ENCODE peak calls at places on chromosomes 3 and 15, in nine cellular contexts. One of them, this sample, is unnamed.

GRCh38 chr15:60399931-60400330 is 2.1 kb upstream of the ANXA2 start:
- DNase-seq in lower leg skin: no peak
- DNase-seq in Jurkat, Clone E6-1: no peak
- DNase-seq in tibial nerve: no peak
- DNase-seq in CD4-positive, CD25-positive, alpha-beta regulatory T cell: no peak
- DNase-seq in Peyer's patch: no peak
- DNase-seq in small intestine: no peak
- DNase-seq in upper lobe of right lung: no peak
- DNase-seq in CD8-positive, alpha-beta memory T cell: no peak
- DNase-seq in this sample: no peak

GRCh38 chr3:183161552-183162345 is 785 bp downstream of the LAMP3 start:
- DNase-seq in lower leg skin: no peak
- DNase-seq in Jurkat, Clone E6-1: no peak
- DNase-seq in tibial nerve: no peak
- DNase-seq in CD4-positive, CD25-positive, alpha-beta regulatory T cell: peak
- DNase-seq in Peyer's patch: peak
- DNase-seq in small intestine: no peak
- DNase-seq in upper lobe of right lung: no peak
- DNase-seq in CD8-positive, alpha-beta memory T cell: peak
- DNase-seq in this sample: no peak

GRCh38 chr15:78620839-78621421 is at the start of gene CHRNA3:
- DNase-seq in lower leg skin: peak
- DNase-seq in Jurkat, Clone E6-1: no peak
- DNase-seq in tibial nerve: no peak
- DNase-seq in CD4-positive, CD25-positive, alpha-beta regulatory T cell: no peak
- DNase-seq in Peyer's patch: no peak
- DNase-seq in small intestine: no peak
- DNase-seq in upper lobe of right lung: peak
- DNase-seq in CD8-positive, alpha-beta memory T cell: no peak
- DNase-seq in this sample: no peak

GRCh38 chr3:129596194-129597086 is 10.0 kb downstream of the PLXND1 start:
- DNase-seq in lower leg skin: peak
- DNase-seq in Jurkat, Clone E6-1: peak
- DNase-seq in tibial nerve: peak
- DNase-seq in CD4-positive, CD25-positive, alpha-beta regulatory T cell: no peak
- DNase-seq in Peyer's patch: peak
- DNase-seq in small intestine: no peak
- DNase-seq in upper lobe of right lung: peak
- DNase-seq in CD8-positive, alpha-beta memory T cell: no peak
- DNase-seq in this sample: no peak

GRCh38 chr3:44518782-44519156 is 36.2 kb upstream of the ZKSCAN7 start:
- DNase-seq in lower leg skin: no peak
- DNase-seq in Jurkat, Clone E6-1: no peak
- DNase-seq in tibial nerve: no peak
- DNase-seq in CD4-positive, CD25-positive, alpha-beta regulatory T cell: no peak
- DNase-seq in Peyer's patch: no peak
- DNase-seq in small intestine: no peak
- DNase-seq in upper lobe of right lung: no peak
- DNase-seq in CD8-positive, alpha-beta memory T cell: no peak
- DNase-seq in this sample: no peak

GRCh38 chr3:64395490-64395889 is 170.2 kb upstream of the PRICKLE2 start:
- DNase-seq in lower leg skin: no peak
- DNase-seq in Jurkat, Clone E6-1: no peak
- DNase-seq in tibial nerve: no peak
- DNase-seq in CD4-positive, CD25-positive, alpha-beta regulatory T cell: no peak
- DNase-seq in Peyer's patch: no peak
- DNase-seq in small intestine: no peak
- DNase-seq in upper lobe of right lung: no peak
- DNase-seq in CD8-positive, alpha-beta memory T cell: no peak
- DNase-seq in this sample: no peak

GRCh38 chr3:105553851-105554250 is 187.1 kb downstream of the ALCAM start:
- DNase-seq in lower leg skin: no peak
- DNase-seq in Jurkat, Clone E6-1: no peak
- DNase-seq in tibial nerve: no peak
- DNase-seq in CD4-positive, CD25-positive, alpha-beta regulatory T cell: no peak
- DNase-seq in Peyer's patch: no peak
- DNase-seq in small intestine: no peak
- DNase-seq in upper lobe of right lung: no peak
- DNase-seq in CD8-positive, alpha-beta memory T cell: no peak
- DNase-seq in this sample: no peak

GRCh38 chr3:62557983-62558382 is 184.6 kb upstream of the FEZF2 start:
- DNase-seq in lower leg skin: no peak
- DNase-seq in Jurkat, Clone E6-1: no peak
- DNase-seq in tibial nerve: no peak
- DNase-seq in CD4-positive, CD25-positive, alpha-beta regulatory T cell: no peak
- DNase-seq in Peyer's patch: no peak
- DNase-seq in small intestine: no peak
- DNase-seq in upper lobe of right lung: no peak
- DNase-seq in CD8-positive, alpha-beta memory T cell: no peak
- DNase-seq in this sample: no peak

GRCh38 chr3:161372321-161373260 is 1.3 kb upstream of the SPTSSB start:
- DNase-seq in lower leg skin: peak
- DNase-seq in Jurkat, Clone E6-1: no peak
- DNase-seq in tibial nerve: no peak
- DNase-seq in CD4-positive, CD25-positive, alpha-beta regulatory T cell: peak
- DNase-seq in Peyer's patch: no peak
- DNase-seq in small intestine: peak
- DNase-seq in upper lobe of right lung: peak
- DNase-seq in CD8-positive, alpha-beta memory T cell: peak
- DNase-seq in this sample: peak

GRCh38 chr3:148924572-148924971 is 59.5 kb downstream of the CPA3 start:
- DNase-seq in lower leg skin: no peak
- DNase-seq in Jurkat, Clone E6-1: no peak
- DNase-seq in tibial nerve: no peak
- DNase-seq in CD4-positive, CD25-positive, alpha-beta regulatory T cell: no peak
- DNase-seq in Peyer's patch: no peak
- DNase-seq in small intestine: no peak
- DNase-seq in upper lobe of right lung: no peak
- DNase-seq in CD8-positive, alpha-beta memory T cell: no peak
- DNase-seq in this sample: no peak

GRCh38 chr15:26877842-26878241 is 11.0 kb downstream of the GABRA5 start:
- DNase-seq in lower leg skin: no peak
- DNase-seq in Jurkat, Clone E6-1: no peak
- DNase-seq in tibial nerve: no peak
- DNase-seq in CD4-positive, CD25-positive, alpha-beta regulatory T cell: no peak
- DNase-seq in Peyer's patch: no peak
- DNase-seq in small intestine: no peak
- DNase-seq in upper lobe of right lung: no peak
- DNase-seq in CD8-positive, alpha-beta memory T cell: no peak
- DNase-seq in this sample: no peak

GRCh38 chr3:126135398-126136076 is 44.8 kb downstream of the ALDH1L1 start:
- DNase-seq in lower leg skin: peak
- DNase-seq in Jurkat, Clone E6-1: no peak
- DNase-seq in tibial nerve: no peak
- DNase-seq in CD4-positive, CD25-positive, alpha-beta regulatory T cell: no peak
- DNase-seq in Peyer's patch: peak
- DNase-seq in small intestine: no peak
- DNase-seq in upper lobe of right lung: peak
- DNase-seq in CD8-positive, alpha-beta memory T cell: peak
- DNase-seq in this sample: no peak

DNA sequence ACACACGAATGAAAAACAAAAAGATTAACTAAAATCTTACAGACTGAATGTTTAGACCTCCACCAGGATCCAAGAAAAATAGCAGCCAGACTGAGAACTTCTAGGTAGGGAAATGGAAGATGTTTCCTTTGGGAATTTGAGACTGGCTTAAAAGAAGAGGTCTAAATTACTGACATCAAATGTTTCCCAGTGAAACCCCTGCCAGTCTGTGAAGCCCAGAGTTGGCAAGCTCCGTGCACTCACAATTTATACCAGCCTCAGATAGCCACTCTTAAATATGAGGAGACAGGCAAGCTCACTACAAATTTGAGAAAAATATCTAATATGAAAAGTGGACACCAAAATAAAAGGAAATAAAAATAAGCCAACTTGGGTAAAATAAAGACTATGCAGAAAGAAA is 700.5 kb upstream of the ZNF385D start:
- DNase-seq in lower leg skin: no peak
- DNase-seq in Jurkat, Clone E6-1: no peak
- DNase-seq in tibial nerve: no peak
- DNase-seq in CD4-positive, CD25-positive, alpha-beta regulatory T cell: no peak
- DNase-seq in Peyer's patch: no peak
- DNase-seq in small intestine: no peak
- DNase-seq in upper lobe of right lung: no peak
- DNase-seq in CD8-positive, alpha-beta memory T cell: no peak
- DNase-seq in this sample: no peak
- H3K4me3 ChIP-seq in lower leg skin: no peak
- H3K4me3 ChIP-seq in Jurkat, Clone E6-1: no peak
- H3K4me3 ChIP-seq in tibial nerve: no peak
- H3K4me3 ChIP-seq in CD4-positive, CD25-positive, alpha-beta regulatory T cell: no peak
- H3K4me3 ChIP-seq in Peyer's patch: no peak
- H3K4me3 ChIP-seq in small intestine: no peak
- H3K4me3 ChIP-seq in upper lobe of right lung: no peak
- H3K4me3 ChIP-seq in CD8-positive, alpha-beta memory T cell: no peak
- H3K4me3 ChIP-seq in this sample: no peak

GRCh38 chr3:116863270-116863770 is 153.7 kb downstream of the TUSC7 start:
- DNase-seq in lower leg skin: no peak
- DNase-seq in Jurkat, Clone E6-1: no peak
- DNase-seq in tibial nerve: no peak
- DNase-seq in CD4-positive, CD25-positive, alpha-beta regulatory T cell: no peak
- DNase-seq in Peyer's patch: no peak
- DNase-seq in small intestine: no peak
- DNase-seq in upper lobe of right lung: no peak
- DNase-seq in CD8-positive, alpha-beta memory T cell: no peak
- DNase-seq in this sample: no peak

GRCh38 chr3:116864627-116864927 is 155.0 kb downstream of the TUSC7 start:
- DNase-seq in lower leg skin: no peak
- DNase-seq in Jurkat, Clone E6-1: no peak
- DNase-seq in tibial nerve: no peak
- DNase-seq in CD4-positive, CD25-positive, alpha-beta regulatory T cell: no peak
- DNase-seq in Peyer's patch: no peak
- DNase-seq in small intestine: no peak
- DNase-seq in upper lobe of right lung: no peak
- DNase-seq in CD8-positive, alpha-beta memory T cell: no peak
- DNase-seq in this sample: no peak

GRCh38 chr3:116863842-116864626 is 154.5 kb downstream of the TUSC7 start:
- DNase-seq in lower leg skin: no peak
- DNase-seq in Jurkat, Clone E6-1: no peak
- DNase-seq in tibial nerve: no peak
- DNase-seq in CD4-positive, CD25-positive, alpha-beta regulatory T cell: no peak
- DNase-seq in Peyer's patch: no peak
- DNase-seq in small intestine: peak
- DNase-seq in upper lobe of right lung: no peak
- DNase-seq in CD8-positive, alpha-beta memory T cell: no peak
- DNase-seq in this sample: no peak
- H3K4me3 ChIP-seq in lower leg skin: no peak
- H3K4me3 ChIP-seq in Jurkat, Clone E6-1: no peak
- H3K4me3 ChIP-seq in tibial nerve: peak
- H3K4me3 ChIP-seq in CD4-positive, CD25-positive, alpha-beta regulatory T cell: no peak
- H3K4me3 ChIP-seq in Peyer's patch: no peak
- H3K4me3 ChIP-seq in small intestine: no peak
- H3K4me3 ChIP-seq in upper lobe of right lung: peak
- H3K4me3 ChIP-seq in CD8-positive, alpha-beta memory T cell: no peak
- H3K4me3 ChIP-seq in this sample: no peak

DNA sequence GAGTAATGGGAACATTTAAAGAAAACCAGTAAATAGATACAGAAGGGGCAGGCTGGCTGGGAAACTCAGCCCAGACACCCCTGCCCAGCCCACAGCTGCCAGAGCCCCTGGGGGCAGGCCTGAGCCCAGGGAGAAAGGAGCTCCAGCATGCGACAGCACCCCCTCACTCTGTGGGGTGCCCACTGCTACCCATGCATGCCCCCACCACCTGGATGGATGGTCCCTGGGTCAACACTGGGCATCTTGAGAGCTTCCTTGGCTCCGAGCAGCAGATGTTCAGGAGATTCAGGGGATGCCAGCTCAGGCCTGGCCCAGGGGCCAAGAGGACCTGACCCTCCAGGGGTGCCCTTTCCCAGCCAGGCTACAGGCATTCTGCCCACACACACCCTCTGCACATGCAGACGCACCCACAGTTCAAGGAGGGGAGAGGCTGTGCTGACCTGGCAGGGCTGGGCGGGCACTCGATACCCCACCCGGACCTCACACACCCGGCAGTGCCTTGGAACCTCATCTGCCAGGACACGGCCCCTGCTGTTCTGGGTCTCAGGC is 31.5 kb downstream of the PTH1R start:
- DNase-seq in lower leg skin: no peak
- DNase-seq in Jurkat, Clone E6-1: no peak
- DNase-seq in tibial nerve: no peak
- DNase-seq in CD4-positive, CD25-positive, alpha-beta regulatory T cell: no peak
- DNase-seq in Peyer's patch: no peak
- DNase-seq in small intestine: no peak
- DNase-seq in upper lobe of right lung: no peak
- DNase-seq in CD8-positive, alpha-beta memory T cell: no peak
- DNase-seq in this sample: no peak
- H3K4me3 ChIP-seq in lower leg skin: no peak
- H3K4me3 ChIP-seq in Jurkat, Clone E6-1: no peak
- H3K4me3 ChIP-seq in tibial nerve: no peak
- H3K4me3 ChIP-seq in CD4-positive, CD25-positive, alpha-beta regulatory T cell: no peak
- H3K4me3 ChIP-seq in Peyer's patch: no peak
- H3K4me3 ChIP-seq in small intestine: no peak
- H3K4me3 ChIP-seq in upper lobe of right lung: no peak
- H3K4me3 ChIP-seq in CD8-positive, alpha-beta memory T cell: no peak
- H3K4me3 ChIP-seq in this sample: no peak

GRCh38 chr15:85837881-85838280 is 43.2 kb upstream of the KLHL25 start:
- DNase-seq in lower leg skin: no peak
- DNase-seq in Jurkat, Clone E6-1: no peak
- DNase-seq in tibial nerve: no peak
- DNase-seq in CD4-positive, CD25-positive, alpha-beta regulatory T cell: no peak
- DNase-seq in Peyer's patch: no peak
- DNase-seq in small intestine: peak
- DNase-seq in upper lobe of right lung: no peak
- DNase-seq in CD8-positive, alpha-beta memory T cell: no peak
- DNase-seq in this sample: no peak

GRCh38 chr15:85838655-85839054 is 43.9 kb upstream of the KLHL25 start:
- DNase-seq in lower leg skin: no peak
- DNase-seq in Jurkat, Clone E6-1: no peak
- DNase-seq in tibial nerve: no peak
- DNase-seq in CD4-positive, CD25-positive, alpha-beta regulatory T cell: no peak
- DNase-seq in Peyer's patch: peak
- DNase-seq in small intestine: peak
- DNase-seq in upper lobe of right lung: no peak
- DNase-seq in CD8-positive, alpha-beta memory T cell: no peak
- DNase-seq in this sample: no peak

GRCh38 chr15:85840079-85840801 is 45.5 kb upstream of the KLHL25 start:
- DNase-seq in lower leg skin: peak
- DNase-seq in Jurkat, Clone E6-1: peak
- DNase-seq in tibial nerve: peak
- DNase-seq in CD4-positive, CD25-positive, alpha-beta regulatory T cell: peak
- DNase-seq in Peyer's patch: peak
- DNase-seq in small intestine: peak
- DNase-seq in upper lobe of right lung: peak
- DNase-seq in CD8-positive, alpha-beta memory T cell: peak
- DNase-seq in this sample: peak

GRCh38 chr15:85839637-85840036 is 44.9 kb upstream of the KLHL25 start:
- DNase-seq in lower leg skin: no peak
- DNase-seq in Jurkat, Clone E6-1: no peak
- DNase-seq in tibial nerve: no peak
- DNase-seq in CD4-positive, CD25-positive, alpha-beta regulatory T cell: no peak
- DNase-seq in Peyer's patch: no peak
- DNase-seq in small intestine: peak
- DNase-seq in upper lobe of right lung: no peak
- DNase-seq in CD8-positive, alpha-beta memory T cell: no peak
- DNase-seq in this sample: no peak

DNA sequence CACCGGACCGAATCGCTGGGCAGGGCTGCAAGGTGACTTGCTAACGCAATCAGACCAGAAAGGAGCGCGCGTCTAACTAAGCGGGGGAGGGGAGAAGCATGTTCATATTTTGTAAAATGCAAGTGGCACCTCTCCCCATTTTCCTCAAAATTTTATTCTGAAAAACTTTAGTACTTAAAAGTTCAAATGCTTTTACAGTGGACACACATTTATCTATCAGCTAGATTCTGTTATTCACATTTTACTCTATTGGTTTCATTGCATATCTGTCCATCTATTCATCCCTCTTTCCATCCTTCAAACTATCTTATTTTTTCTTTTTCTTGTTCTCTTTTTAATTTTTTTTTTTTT is 46.1 kb upstream of the KLHL25 start:
- DNase-seq in lower leg skin: no peak
- DNase-seq in Jurkat, Clone E6-1: no peak
- DNase-seq in tibial nerve: no peak
- DNase-seq in CD4-positive, CD25-positive, alpha-beta regulatory T cell: no peak
- DNase-seq in Peyer's patch: no peak
- DNase-seq in small intestine: no peak
- DNase-seq in upper lobe of right lung: no peak
- DNase-seq in CD8-positive, alpha-beta memory T cell: no peak
- DNase-seq in this sample: no peak
- H3K4me3 ChIP-seq in lower leg skin: no peak
- H3K4me3 ChIP-seq in Jurkat, Clone E6-1: peak
- H3K4me3 ChIP-seq in tibial nerve: peak
- H3K4me3 ChIP-seq in CD4-positive, CD25-positive, alpha-beta regulatory T cell: no peak
- H3K4me3 ChIP-seq in Peyer's patch: peak
- H3K4me3 ChIP-seq in small intestine: no peak
- H3K4me3 ChIP-seq in upper lobe of right lung: no peak
- H3K4me3 ChIP-seq in CD8-positive, alpha-beta memory T cell: no peak
- H3K4me3 ChIP-seq in this sample: no peak